ENCODE peak calls at places on chromosomes 5 and 9, in ten cellular contexts. G is sigmoid colon, B is testis, O is uterus, H is ovary, I is spleen, A is A549, X is H1, C is body of pancreas, F is lower leg skin. Y is an unnamed sample.

GRCh38 chr5:69368458-69369368 is 607 bp downstream of the AK6 start:
- DNase-seq in G (no peak), B (no peak), O (peak), H (no peak), I (no peak), A (peak), X (no peak), C (no peak), F (no peak), Y (no peak)

GRCh38 chr5:138668451-138668850 is 84.8 kb upstream of the CTNNA1 start:
- DNase-seq in G (no peak), B (peak), O (no peak), H (no peak), I (no peak), A (no peak), X (no peak), C (no peak), F (no peak), Y (no peak)

GRCh38 chr5:168227973-168228615 is 63.4 kb upstream of the WWC1 start:
- DNase-seq in G (no peak), B (no peak), O (no peak), H (no peak), I (no peak), A (no peak), X (no peak), C (no peak), F (no peak), Y (no peak)

GRCh38 chr5:179837076-179838011 is 16.6 kb downstream of the SQSTM1 start:
- DNase-seq in G (peak), B (no peak), O (no peak), H (no peak), I (peak), A (no peak), X (no peak), C (no peak), F (no peak), Y (no peak)

GRCh38 chr9:126701820-126702500 is 88.2 kb downstream of the LMX1B start:
- DNase-seq in G (peak), B (no peak), O (no peak), H (peak), I (peak), A (no peak), X (no peak), C (no peak), F (no peak), Y (no peak)

GRCh38 chr5:6488021-6488420 is 39.4 kb downstream of the UBE2QL1 start:
- DNase-seq in G (no peak), B (peak), O (no peak), H (no peak), I (no peak), A (no peak), X (no peak), C (no peak), F (no peak), Y (no peak)

GRCh38 chr5:139711852-139712171 is 63.7 kb downstream of the CXXC5 start:
- DNase-seq in G (peak), B (no peak), O (no peak), H (no peak), I (peak), A (no peak), X (no peak), C (no peak), F (no peak), Y (no peak)

GRCh38 chr9:26458054-26458453 is 434.5 kb downstream of the CAAP1 start:
- DNase-seq in G (no peak), B (no peak), O (no peak), H (no peak), I (no peak), A (no peak), X (no peak), C (no peak), F (no peak), Y (no peak)

GRCh38 chr5:134749415-134749814 is 9.2 kb upstream of the DDX46 start:
- DNase-seq in G (no peak), B (no peak), O (no peak), H (no peak), I (no peak), A (no peak), X (no peak), C (no peak), F (no peak), Y (no peak)

GRCh38 chr5:9545959-9546851 is at the start of gene SEMA5A:
- DNase-seq in G (peak), B (peak), O (peak), H (peak), I (peak), A (no peak), X (no peak), C (peak), F (peak), Y (peak)

GRCh38 chr5:58459860-58460726 is at the start of gene PLK2:
- DNase-seq in G (peak), B (peak), O (peak), H (peak), I (peak), A (peak), X (peak), C (peak), F (peak), Y (peak)

GRCh38 chr5:178505639-178506407 is 84.4 kb downstream of the COL23A1 start:
- DNase-seq in G (no peak), B (no peak), O (no peak), H (no peak), I (no peak), A (no peak), X (no peak), C (no peak), F (no peak), Y (peak)

GRCh38 chr5:113218906-113219517 is 215.8 kb downstream of the TSSK1B start:
- DNase-seq in G (no peak), B (no peak), O (no peak), H (no peak), I (no peak), A (no peak), X (no peak), C (no peak), F (no peak), Y (no peak)

GRCh38 chr5:68248896-68249295 is 33.3 kb downstream of the PIK3R1 start:
- DNase-seq in G (no peak), B (no peak), O (no peak), H (no peak), I (no peak), A (no peak), X (no peak), C (no peak), F (no peak), Y (no peak)

GRCh38 chr5:122195784-122196394 is 66.5 kb downstream of the ZNF474 start:
- DNase-seq in G (no peak), B (peak), O (peak), H (no peak), I (no peak), A (peak), X (no peak), C (peak), F (no peak), Y (no peak)

GRCh38 chr5:113246371-113246870 is 188.4 kb downstream of the TSSK1B start:
- DNase-seq in G (peak), B (no peak), O (peak), H (no peak), I (no peak), A (no peak), X (no peak), C (peak), F (no peak), Y (no peak)

GRCh38 chr9:86942352-86943222 is 4.7 kb downstream of the GAS1 start:
- DNase-seq in G (no peak), B (no peak), O (no peak), H (no peak), I (no peak), A (no peak), X (no peak), C (peak), F (no peak), Y (no peak)

GRCh38 chr9:93125331-93125894 is 8.6 kb downstream of the NINJ1 start:
- DNase-seq in G (peak), B (peak), O (no peak), H (no peak), I (peak), A (no peak), X (no peak), C (no peak), F (no peak), Y (peak)

GRCh38 chr5:122434120-122434519 is 122.1 kb downstream of the SNCAIP start:
- DNase-seq in G (no peak), B (no peak), O (no peak), H (no peak), I (no peak), A (no peak), X (no peak), C (no peak), F (no peak), Y (no peak)

GRCh38 chr9:30713279-30713678 is 1671.2 kb upstream of the ACO1 start:
- DNase-seq in G (no peak), B (no peak), O (no peak), H (no peak), I (no peak), A (no peak), X (no peak), C (no peak), F (no peak), Y (no peak)

GRCh38 chr9:10566853-10567252 is 45.9 kb downstream of the PTPRD start:
- DNase-seq in G (no peak), B (no peak), O (no peak), H (no peak), I (no peak), A (no peak), X (no peak), C (no peak), F (no peak), Y (no peak)

GRCh38 chr5:16970826-16971225 is 34.7 kb upstream of the MYO10 start:
- DNase-seq in G (no peak), B (no peak), O (no peak), H (no peak), I (no peak), A (no peak), X (no peak), C (no peak), F (no peak), Y (no peak)

GRCh38 chr9:100474082-100474949 is 1.4 kb downstream of the TMEFF1 start:
- DNase-seq in G (no peak), B (peak), O (no peak), H (no peak), I (no peak), A (no peak), X (no peak), C (no peak), F (no peak), Y (no peak)

GRCh38 chr5:147893820-147894219 is 12.5 kb downstream of the C5orf46 start:
- DNase-seq in G (no peak), B (no peak), O (no peak), H (no peak), I (no peak), A (no peak), X (no peak), C (no peak), F (no peak), Y (no peak)

GRCh38 chr5:108421713-108422112 is 39.8 kb upstream of the FBXL17 start:
- DNase-seq in G (no peak), B (no peak), O (no peak), H (no peak), I (no peak), A (no peak), X (no peak), C (no peak), F (no peak), Y (no peak)

GRCh38 chr5:160133071-160133917 is 14.0 kb upstream of the PWWP2A start:
- DNase-seq in G (no peak), B (peak), O (peak), H (peak), I (no peak), A (no peak), X (peak), C (peak), F (peak), Y (no peak)

GRCh38 chr5:173201636-173202265 is 33.3 kb downstream of the NKX2-5 start:
- DNase-seq in G (no peak), B (no peak), O (no peak), H (no peak), I (no peak), A (peak), X (peak), C (no peak), F (no peak), Y (no peak)

GRCh38 chr5:159094745-159095144 is 5.0 kb downstream of the EBF1 start:
- DNase-seq in G (peak), B (peak), O (peak), H (peak), I (peak), A (peak), X (no peak), C (peak), F (peak), Y (no peak)

GRCh38 chr5:118778951-118779350 is 209.4 kb downstream of the DTWD2 start:
- DNase-seq in G (no peak), B (no peak), O (no peak), H (no peak), I (no peak), A (no peak), X (no peak), C (no peak), F (no peak), Y (no peak)

GRCh38 chr5:77937015-77937908 is 161.1 kb upstream of the TBCA start:
- DNase-seq in G (no peak), B (no peak), O (no peak), H (no peak), I (no peak), A (no peak), X (no peak), C (no peak), F (no peak), Y (no peak)

GRCh38 chr5:40678021-40678939 is 1.4 kb upstream of the PTGER4 start:
- DNase-seq in G (no peak), B (no peak), O (no peak), H (no peak), I (no peak), A (no peak), X (no peak), C (no peak), F (no peak), Y (no peak)

GRCh38 chr9:134301387-134302129 is 24.7 kb upstream of the RXRA start:
- DNase-seq in G (no peak), B (no peak), O (no peak), H (peak), I (peak), A (no peak), X (no peak), C (peak), F (no peak), Y (peak)

GRCh38 chr9:88258587-88258986 is 120.3 kb upstream of the SPATA31C2 start:
- DNase-seq in G (peak), B (no peak), O (peak), H (peak), I (no peak), A (no peak), X (no peak), C (peak), F (no peak), Y (peak)

GRCh38 chr9:76911971-76912370 is 6.1 kb upstream of the PRUNE2 start:
- DNase-seq in G (no peak), B (no peak), O (no peak), H (no peak), I (no peak), A (no peak), X (no peak), C (no peak), F (no peak), Y (no peak)

GRCh38 chr9:94135222-94135621 is 51.0 kb downstream of the PTPDC1 start:
- DNase-seq in G (peak), B (peak), O (peak), H (no peak), I (no peak), A (no peak), X (no peak), C (peak), F (peak), Y (no peak)

GRCh38 chr5:96817496-96817895 is 9.8 kb upstream of the ERAP1 start:
- DNase-seq in G (no peak), B (no peak), O (no peak), H (no peak), I (no peak), A (no peak), X (no peak), C (no peak), F (no peak), Y (no peak)

GRCh38 chr9:110192531-110193326 is 15.2 kb downstream of the C9orf152 start:
- DNase-seq in G (peak), B (peak), O (peak), H (no peak), I (no peak), A (peak), X (no peak), C (peak), F (peak), Y (no peak)

GRCh38 chr9:138010274-138010800 is 132.8 kb downstream of the CACNA1B start:
- DNase-seq in G (no peak), B (no peak), O (no peak), H (peak), I (peak), A (no peak), X (no peak), C (no peak), F (no peak), Y (no peak)

GRCh38 chr9:95508242-95508967 is 8.4 kb downstream of the PTCH1 start:
- DNase-seq in G (no peak), B (no peak), O (no peak), H (peak), I (no peak), A (peak), X (no peak), C (no peak), F (no peak), Y (peak)

GRCh38 chr9:95509851-95510529 is 6.8 kb downstream of the PTCH1 start:
- DNase-seq in G (no peak), B (peak), O (no peak), H (peak), I (no peak), A (no peak), X (no peak), C (peak), F (no peak), Y (peak)

GRCh38 chr9:95507456-95508241 is 9.1 kb downstream of the PTCH1 start:
- DNase-seq in G (peak), B (peak), O (peak), H (peak), I (no peak), A (peak), X (no peak), C (peak), F (no peak), Y (peak)

GRCh38 chr9:95510610-95511231 is 6.0 kb downstream of the PTCH1 start:
- DNase-seq in G (peak), B (peak), O (peak), H (peak), I (peak), A (peak), X (peak), C (peak), F (peak), Y (peak)

GRCh38 chr9:95508968-95509850 is 7.6 kb downstream of the PTCH1 start:
- DNase-seq in G (peak), B (peak), O (peak), H (peak), I (peak), A (peak), X (peak), C (peak), F (peak), Y (peak)
- TF ChIP-seq POLR2A in G (no peak), B (no peak), O (no peak), H (no peak), I (no peak), A (no peak), X (no peak), C (no peak), F (no peak), Y (no peak)

DNA sequence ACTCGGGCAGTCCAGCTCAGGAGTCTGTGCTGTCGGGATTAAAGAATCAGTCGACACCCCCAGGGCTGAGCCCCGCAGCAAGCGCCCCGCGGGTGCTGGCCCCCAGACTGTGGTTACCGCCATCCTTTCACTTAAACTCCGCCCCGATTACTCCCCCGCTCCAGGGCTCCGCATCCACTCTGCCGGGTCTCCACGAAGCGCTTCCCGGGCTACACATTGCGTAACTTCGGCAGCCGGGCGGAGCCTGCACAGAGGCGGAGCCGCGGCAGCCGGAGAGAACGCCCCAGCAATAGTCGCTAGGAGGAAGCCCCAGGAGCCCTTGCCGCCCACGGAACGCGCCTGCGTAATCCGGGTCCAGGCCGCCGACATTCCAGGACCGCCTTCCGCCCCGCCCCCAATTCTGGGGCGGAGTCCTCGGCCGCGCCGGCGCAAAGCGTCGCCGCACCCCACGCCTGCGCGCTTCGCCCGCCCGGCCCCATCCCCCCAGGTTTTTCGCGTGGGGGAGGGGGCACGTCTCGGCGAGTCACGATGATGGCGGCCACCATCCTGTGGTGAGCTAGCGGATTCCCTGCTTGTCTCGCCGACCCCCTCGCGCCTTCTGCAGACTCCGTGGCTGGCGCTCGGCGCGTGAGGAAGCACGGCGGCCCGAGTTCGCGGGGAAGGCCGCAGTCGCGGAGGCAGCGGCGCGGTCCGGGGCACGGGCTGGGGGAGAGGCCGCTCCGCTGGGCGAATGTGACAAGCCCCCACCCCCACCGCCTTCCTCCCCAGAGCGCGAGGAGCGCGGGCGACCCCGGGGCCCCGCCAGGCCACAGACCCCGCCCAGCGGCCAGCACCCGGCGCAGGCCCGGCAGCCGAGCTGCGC is at the start of gene RAD23B:
- DNase-seq in G (peak), B (peak), O (peak), H (peak), I (peak), A (peak), X (peak), C (peak), F (peak), Y (peak)
- TF ChIP-seq POLR2A in G (peak), B (peak), O (peak), H (peak), I (peak), A (peak), X (peak), C (peak), F (peak), Y (peak)

DNA sequence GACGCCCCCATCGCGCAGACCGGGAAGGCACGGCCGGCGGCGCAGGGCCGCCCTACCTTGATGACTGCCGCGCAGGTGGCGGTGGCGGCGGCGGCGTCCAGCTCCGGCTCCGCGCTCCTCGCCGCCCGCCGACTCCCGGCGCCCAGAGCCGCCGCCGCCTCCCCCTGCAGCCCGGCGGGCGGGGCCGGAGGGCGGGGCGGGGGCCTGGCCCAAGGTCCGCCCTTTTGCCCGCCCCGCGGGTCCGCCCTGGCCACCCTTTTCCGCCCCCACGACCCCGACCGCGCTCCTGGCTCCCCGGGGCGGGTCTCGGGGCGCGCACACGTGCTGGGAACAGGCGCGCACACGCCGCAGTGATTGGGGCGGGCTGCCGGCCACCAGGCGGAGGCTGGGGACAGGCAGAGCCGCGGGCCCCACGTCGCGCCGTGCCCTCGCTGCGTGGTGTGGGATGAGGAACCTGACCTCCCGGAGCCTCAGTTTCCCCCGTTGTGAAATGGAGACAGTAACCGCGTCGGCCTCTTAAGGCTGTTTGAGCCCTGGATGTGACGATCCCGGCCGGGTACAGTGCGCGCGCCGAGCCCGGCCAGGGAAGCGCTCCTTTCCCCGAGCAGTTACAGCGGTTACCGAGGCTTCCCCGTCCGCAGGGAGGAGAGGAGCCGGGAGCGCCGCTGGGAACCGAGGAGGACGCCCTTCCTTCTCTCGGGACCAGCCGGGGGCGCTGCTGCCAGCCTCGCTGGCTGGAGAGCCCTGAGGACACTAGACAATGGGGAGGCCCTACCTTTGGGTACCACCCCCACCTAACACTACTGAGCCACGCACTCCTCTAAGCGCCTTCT is at the start of gene CORO2A:
- DNase-seq in G (peak), B (peak), O (peak), H (peak), I (peak), A (peak), X (peak), C (peak), F (peak), Y (peak)
- TF ChIP-seq POLR2A in G (no peak), B (no peak), O (peak), H (no peak), I (no peak), A (peak), X (no peak), C (no peak), F (no peak), Y (peak)

GRCh38 chr9:127877566-127877998 is at the start of gene AK1:
- DNase-seq in G (peak), B (peak), O (peak), H (peak), I (peak), A (no peak), X (no peak), C (peak), F (no peak), Y (peak)
- TF ChIP-seq POLR2A in G (peak), B (peak), O (peak), H (peak), I (no peak), A (peak), X (no peak), C (peak), F (no peak), Y (peak)